ENCODE peak calls at places on chromosomes 16 and 17, in six cellular contexts. P is A549, K is Peyer's patch, F is heart left ventricle, G is stomach, U is HCT116. J is an unnamed sample.
A peak's percentile ranks its signal among the peaks of the same experiment; 100 is the strongest.

GRCh38 chr16:30382398-30383015 is at the start of gene SEPTIN1:
- DNase-seq in P (no peak), K (peak; percentile 88), F (no peak), G (no peak), U (no peak), J (no peak)

GRCh38 chr17:40062347-40063033 is at the start of gene THRA:
- DNase-seq in P (no peak), K (peak; percentile 88), F (peak; percentile 89), G (peak; percentile 78), U (no peak), J (peak; percentile 79)

GRCh38 chr16:86585821-86586611 is 7.7 kb downstream of the FOXL1 start:
- DNase-seq in P (no peak), K (no peak), F (no peak), G (no peak), U (no peak), J (no peak)

GRCh38 chr16:86882586-86883280 is 304.4 kb downstream of the FOXL1 start:
- DNase-seq in P (no peak), K (no peak), F (no peak), G (no peak), U (no peak), J (no peak)

GRCh38 chr16:81836279-81837054 is 57.4 kb downstream of the PLCG2 start:
- DNase-seq in P (no peak), K (peak; percentile 68), F (no peak), G (no peak), U (peak; percentile 59), J (no peak)

GRCh38 chr16:69600202-69600601 is 34.4 kb downstream of the NFAT5 start:
- DNase-seq in P (no peak), K (no peak), F (no peak), G (no peak), U (no peak), J (no peak)

GRCh38 chr17:40598021-40598927 is 33.0 kb upstream of the CCR7 start:
- DNase-seq in P (no peak), K (peak; percentile 64), F (no peak), G (no peak), U (no peak), J (no peak)

GRCh38 chr16:78648517-78648916 is 549.1 kb downstream of the WWOX start:
- DNase-seq in P (no peak), K (no peak), F (no peak), G (peak; percentile 68), U (no peak), J (no peak)

GRCh38 chr16:67294171-67294757 is 14.9 kb downstream of the PLEKHG4 start:
- DNase-seq in P (no peak), K (no peak), F (no peak), G (no peak), U (no peak), J (no peak)

GRCh38 chr17:39352511-39352910 is 48.9 kb downstream of the FBXL20 start:
- DNase-seq in P (no peak), K (no peak), F (no peak), G (no peak), U (no peak), J (no peak)

GRCh38 chr16:72987480-72987901 is 60.4 kb downstream of the ZFHX3 start:
- DNase-seq in P (no peak), K (peak; percentile 23), F (no peak), G (no peak), U (no peak), J (no peak)

GRCh38 chr16:68272501-68273209 is 8.3 kb downstream of the SLC7A6 start:
- DNase-seq in P (no peak), K (peak; percentile 85), F (peak; percentile 12), G (peak; percentile 77), U (no peak), J (no peak)

GRCh38 chr17:148757-149156 is 11.4 kb downstream of the SCGB1C2 start:
- DNase-seq in P (no peak), K (peak; percentile 26), F (peak; percentile 10), G (no peak), U (no peak), J (peak; percentile 7)

GRCh38 chr17:42675984-42676423 is 790 bp downstream of the PLEKHH3 start:
- DNase-seq in P (peak; percentile 47), K (no peak), F (peak; percentile 82), G (peak; percentile 82), U (no peak), J (peak; percentile 72)

GRCh38 chr17:21278304-21279197 is 6.0 kb upstream of the MAP2K3 start:
- DNase-seq in P (no peak), K (peak; percentile 88), F (no peak), G (peak; percentile 87), U (no peak), J (no peak)

GRCh38 chr17:75693500-75694481 is 26.7 kb downstream of the SAP30BP start:
- DNase-seq in P (peak; percentile 85), K (no peak), F (peak; percentile 76), G (no peak), U (peak; percentile 76), J (no peak)

GRCh38 chr16:17070882-17071592 is 399.7 kb downstream of the XYLT1 start:
- DNase-seq in P (peak; percentile 6), K (peak; percentile 95), F (no peak), G (peak; percentile 49), U (no peak), J (peak; percentile 16)

GRCh38 chr17:75822119-75822799 is 21.9 kb downstream of the UNC13D start:
- DNase-seq in P (no peak), K (peak; percentile 72), F (no peak), G (peak; percentile 88), U (no peak), J (peak; percentile 46)

GRCh38 chr17:35299108-35299507 is 56.2 kb downstream of the SLFN5 start:
- DNase-seq in P (no peak), K (no peak), F (no peak), G (peak; percentile 82), U (no peak), J (no peak)

GRCh38 chr17:56737741-56738161 is 96.0 kb downstream of the C17orf67 start:
- DNase-seq in P (no peak), K (no peak), F (no peak), G (peak; percentile 56), U (no peak), J (no peak)

GRCh38 chr17:964881-965280 is 14.7 kb downstream of the NXN start:
- DNase-seq in P (no peak), K (no peak), F (no peak), G (no peak), U (no peak), J (no peak)

GRCh38 chr17:72747416-72747815 is 345.1 kb downstream of the SLC39A11 start:
- DNase-seq in P (no peak), K (peak; percentile 73), F (no peak), G (no peak), U (no peak), J (no peak)

GRCh38 chr16:30741461-30741914 is 6.7 kb upstream of the PHKG2 start:
- DNase-seq in P (peak; percentile 88), K (peak; percentile 76), F (no peak), G (peak; percentile 72), U (peak; percentile 68), J (peak; percentile 45)

GRCh38 chr16:10870808-10871156 is 6.2 kb upstream of the CIITA start:
- DNase-seq in P (no peak), K (no peak), F (no peak), G (no peak), U (no peak), J (no peak)
- H3K27ac ChIP-seq in P (no peak overlapping the region), K (peak overlapping the region; percentile 41), F (peak overlapping the region; percentile 30), G (peak overlapping the region; percentile 78), U (no peak overlapping the region), J (no peak overlapping the region)

GRCh38 chr17:82034371-82035011 is 3.0 kb downstream of the DCXR start:
- DNase-seq in P (no peak), K (no peak), F (no peak), G (no peak), U (peak; percentile 55), J (no peak)

GRCh38 chr17:82037113-82037888 is at the start of gene DCXR:
- DNase-seq in P (peak; percentile 99), K (peak; percentile 99), F (peak; percentile 98), G (peak; percentile 98), U (peak; percentile 96), J (peak; percentile 96)

GRCh38 chr17:82035488-82035887 is 2.0 kb downstream of the DCXR start:
- DNase-seq in P (no peak), K (no peak), F (no peak), G (no peak), U (no peak), J (no peak)

GRCh38 chr17:82036634-82037112 is 824 bp downstream of the DCXR start:
- DNase-seq in P (no peak), K (no peak), F (no peak), G (no peak), U (no peak), J (peak; percentile 61)

GRCh38 chr17:82035956-82036633 is 1.4 kb downstream of the DCXR start:
- DNase-seq in P (no peak), K (no peak), F (no peak), G (no peak), U (no peak), J (no peak)
- TF ChIP-seq POLR2A in P (no peak), K (no peak), F (no peak), G (no peak), U (no peak), J (no peak)

DNA sequence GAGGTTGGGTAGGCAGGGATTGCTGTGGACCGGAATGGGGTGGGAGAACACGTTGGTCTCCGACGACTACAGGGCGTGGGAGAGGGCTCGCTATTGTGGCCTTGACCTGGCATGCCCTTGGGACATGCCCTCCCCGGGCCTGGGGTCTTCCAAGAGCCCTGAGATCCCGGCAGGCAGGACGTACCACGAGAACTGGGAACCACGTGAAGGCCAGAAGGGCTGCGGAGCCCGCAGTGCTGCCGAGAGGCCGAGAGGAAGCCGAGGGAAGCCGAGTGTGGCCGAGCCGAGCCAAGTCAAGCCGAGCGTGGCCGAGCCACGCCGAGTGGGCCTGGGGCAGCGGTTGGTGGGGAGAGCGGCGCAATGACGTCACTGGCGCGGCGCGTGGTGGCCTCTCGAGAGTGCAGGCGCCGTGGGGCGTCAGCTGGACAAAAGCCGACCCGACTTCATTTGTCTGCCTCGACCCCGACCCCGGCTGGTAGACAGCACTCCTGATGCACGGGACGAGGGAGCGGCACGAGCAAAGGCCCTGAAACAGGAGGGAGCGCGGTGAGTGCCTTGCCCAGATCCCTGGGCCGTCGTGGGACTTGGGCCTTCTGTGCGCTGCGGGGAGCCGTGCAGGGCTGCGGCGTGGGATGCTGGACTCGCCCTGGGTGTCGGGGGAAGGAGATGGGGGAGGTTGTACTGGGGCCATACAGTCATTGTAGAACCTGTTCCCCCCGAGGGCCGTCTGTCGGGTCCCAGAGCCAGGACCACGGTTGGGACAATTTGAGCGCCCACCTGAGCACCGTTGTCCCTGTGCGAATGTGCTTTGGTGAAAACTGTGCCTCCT is 6.6 kb downstream of the SOCS1 start:
- DNase-seq in P (no peak), K (no peak), F (peak; percentile 54), G (no peak), U (no peak), J (no peak)
- H3K27ac ChIP-seq in P (no peak overlapping the region), K (no peak overlapping the region), F (no peak overlapping the region), G (no peak overlapping the region), U (no peak overlapping the region), J (no peak overlapping the region)

DNA sequence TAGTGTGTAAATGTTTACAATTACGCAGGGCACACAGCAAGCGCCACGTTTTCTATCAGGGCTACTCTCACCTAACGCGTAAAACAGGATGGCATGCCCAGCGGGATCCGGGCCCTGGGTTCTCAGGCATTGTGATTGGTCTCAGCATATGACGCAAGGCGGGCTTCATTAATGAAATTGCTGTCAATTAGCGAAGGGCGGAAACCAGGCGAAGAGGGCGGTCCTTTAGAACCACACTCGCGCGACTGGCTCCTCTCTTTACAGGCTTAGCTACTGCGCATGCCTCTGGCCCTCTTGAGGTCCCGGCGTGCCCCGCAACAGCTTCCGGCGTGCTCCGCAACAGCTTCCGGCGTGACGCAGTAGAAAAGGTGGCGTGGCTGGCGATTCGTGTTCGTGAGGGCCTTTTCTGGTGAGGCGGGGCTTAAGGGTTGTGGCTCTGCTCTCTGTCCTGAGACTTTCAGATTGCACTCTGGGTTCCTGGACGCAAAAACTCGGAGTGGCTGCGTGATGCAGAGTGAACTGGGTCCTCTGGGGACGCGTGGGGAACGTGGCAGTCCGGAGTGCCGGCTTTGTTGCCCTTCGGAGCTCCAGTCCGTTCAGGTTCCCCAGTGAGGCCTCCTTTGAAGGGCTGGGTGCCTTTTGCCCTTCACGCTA is 9.2 kb downstream of the OR2C1 start:
- DNase-seq in P (peak; percentile 97), K (peak; percentile 83), F (peak; percentile 92), G (peak; percentile 74), U (no peak), J (peak; percentile 90)
- TF ChIP-seq POLR2A in P (no peak), K (no peak), F (no peak), G (peak; percentile 16), U (no peak), J (peak; percentile 59)

J was measured in ovary.